ENCODE peak calls at places on chromosomes 1 and 21, in seven cellular contexts. S, W, Z, O, M, X and H are unnamed samples.

GRCh38 chr1:41515131-41515678 is 30.7 kb upstream of the EDN2 start:
- DNase-seq in W (no peak), Z (peak), S (no peak), O (no peak), M (no peak), X (no peak), H (peak)

GRCh38 chr1:9182784-9183257 is 51.8 kb upstream of the H6PD start:
- DNase-seq in O (no peak), M (peak), X (no peak), Z (no peak), W (no peak), S (no peak), H (no peak)

GRCh38 chr1:46342084-46342656 is 1.6 kb downstream of the NSUN4 start:
- DNase-seq in Z (peak), M (no peak), X (peak), S (peak), O (no peak), W (no peak), H (no peak)

GRCh38 chr1:2310332-2311183 is 80.8 kb downstream of the MORN1 start:
- DNase-seq in M (no peak), Z (no peak), O (no peak), S (no peak), X (no peak), W (no peak), H (no peak)

GRCh38 chr1:24364605-24364974 is 45.4 kb downstream of the GRHL3 start:
- DNase-seq in O (peak), S (no peak), Z (no peak), M (no peak), X (no peak), W (no peak), H (no peak)

GRCh38 chr1:177384461-177384860 is 213.7 kb downstream of the BRINP2 start:
- DNase-seq in M (no peak), O (no peak), W (no peak), Z (peak), X (peak), S (peak), H (no peak)

GRCh38 chr1:70427976-70428375 is 16.9 kb downstream of the CTH start:
- DNase-seq in X (peak), M (no peak), W (no peak), S (peak), O (no peak), Z (peak), H (no peak)

GRCh38 chr1:9374748-9375345 is 82.2 kb downstream of the SPSB1 start:
- DNase-seq in X (no peak), S (no peak), Z (peak), W (no peak), O (no peak), M (no peak), H (no peak)

GRCh38 chr1:119906927-119907652 is 10.8 kb upstream of the ADAM30 start:
- DNase-seq in W (no peak), X (no peak), O (no peak), S (no peak), M (no peak), Z (no peak), H (no peak)

GRCh38 chr1:245169391-245169790 is 14.6 kb downstream of the KIF26B start:
- DNase-seq in X (no peak), W (no peak), M (no peak), S (no peak), O (no peak), Z (no peak), H (no peak)

GRCh38 chr1:231091853-231092301 is 51.8 kb upstream of the FAM89A start:
- DNase-seq in S (peak), W (peak), X (peak), M (peak), Z (peak), O (peak), H (peak)

GRCh38 chr1:54353959-54354358 is 52.2 kb downstream of the SSBP3 start:
- DNase-seq in W (no peak), X (no peak), S (no peak), M (no peak), Z (peak), O (no peak), H (peak)

GRCh38 chr1:52368383-52369172 is 2.6 kb upstream of the CC2D1B start:
- DNase-seq in X (peak), S (peak), O (peak), W (peak), Z (peak), M (peak), H (peak)

GRCh38 chr1:27351541-27352107 is 9.8 kb downstream of the SYTL1 start:
- DNase-seq in X (no peak), W (no peak), Z (no peak), O (no peak), M (no peak), S (no peak), H (no peak)

GRCh38 chr1:24874611-24875225 is 55.4 kb downstream of the RUNX3 start:
- DNase-seq in M (peak), X (no peak), W (no peak), S (no peak), O (no peak), Z (no peak), H (no peak)

GRCh38 chr1:40703316-40703715 is 11.8 kb downstream of the NFYC start:
- DNase-seq in X (peak), S (peak), M (no peak), W (no peak), Z (no peak), O (no peak), H (no peak)

GRCh38 chr1:15218287-15219279 is 28.4 kb upstream of the FHAD1 start:
- DNase-seq in O (no peak), Z (peak), M (no peak), W (no peak), S (peak), X (peak), H (no peak)

GRCh38 chr1:50603274-50604271 is 180.3 kb upstream of the DMRTA2 start:
- DNase-seq in S (peak), O (no peak), M (no peak), Z (no peak), X (peak), W (no peak), H (no peak)

GRCh38 chr1:9996624-9997582 is at the start of gene RBP7:
- DNase-seq in Z (peak), S (no peak), W (peak), M (peak), X (no peak), O (peak), H (no peak)

GRCh38 chr1:153444078-153444477 is 16.4 kb downstream of the S100A7 start:
- DNase-seq in M (no peak), W (no peak), O (no peak), Z (no peak), X (no peak), S (no peak), H (no peak)

GRCh38 chr1:2544875-2545638 is 11.1 kb upstream of the TNFRSF14 start:
- DNase-seq in X (no peak), W (no peak), M (no peak), Z (no peak), O (peak), S (no peak), H (peak)

GRCh38 chr1:52403566-52404115 is 582 bp downstream of the ORC1 start:
- DNase-seq in X (peak), M (no peak), W (peak), S (peak), Z (peak), O (peak), H (peak)

GRCh38 chr1:47752048-47752451 is 245.1 kb downstream of the TRABD2B start:
- DNase-seq in O (no peak), S (peak), Z (no peak), W (no peak), M (no peak), X (no peak), H (no peak)

GRCh38 chr1:26582836-26583460 is 53.4 kb downstream of the RPS6KA1 start:
- DNase-seq in Z (no peak), S (peak), X (peak), M (no peak), O (no peak), W (no peak), H (no peak)

GRCh38 chr1:115088871-115089442 is 346 bp downstream of the TSPAN2 start:
- DNase-seq in M (peak), S (no peak), Z (peak), X (no peak), W (no peak), O (no peak), H (no peak)

GRCh38 chr1:230270185-230270939 is 155.8 kb downstream of the PGBD5 start:
- DNase-seq in Z (no peak), O (no peak), W (no peak), M (no peak), X (peak), S (peak), H (no peak)

GRCh38 chr1:206559661-206559995 is 52.3 kb downstream of the RASSF5 start:
- DNase-seq in S (no peak), W (no peak), X (no peak), Z (no peak), O (no peak), M (no peak), H (no peak)

GRCh38 chr1:59366352-59366751 is 69.5 kb downstream of the FGGY start:
- DNase-seq in M (no peak), O (no peak), W (no peak), S (peak), X (no peak), Z (no peak), H (no peak)

GRCh38 chr21:45318556-45319341 is 31.1 kb upstream of the POFUT2 start:
- DNase-seq in X (peak), O (no peak), S (peak), W (peak), Z (no peak), M (no peak), H (no peak)

GRCh38 chr1:185412385-185413074 is 95.5 kb upstream of the IVNS1ABP start:
- DNase-seq in X (no peak), S (no peak), W (no peak), M (no peak), Z (no peak), O (no peak), H (no peak)

GRCh38 chr1:33140153-33141149 is 41.4 kb downstream of the TRIM62 start:
- DNase-seq in O (no peak), S (peak), X (peak), M (peak), Z (peak), W (peak), H (no peak)

GRCh38 chr1:110211503-110212164 is 1.5 kb downstream of the KCNC4 start:
- DNase-seq in W (peak), X (no peak), Z (peak), O (no peak), S (no peak), M (peak), H (peak)

GRCh38 chr1:214864896-214865688 is 217.4 kb upstream of the KCNK2 start:
- DNase-seq in W (no peak), S (peak), Z (no peak), O (no peak), X (peak), M (no peak), H (peak)

GRCh38 chr1:41529621-41530395 is 45.3 kb upstream of the EDN2 start:
- DNase-seq in S (no peak), Z (no peak), O (no peak), W (no peak), M (no peak), X (no peak), H (peak)

GRCh38 chr1:170927955-170928850 is 7.1 kb upstream of the MROH9 start:
- DNase-seq in O (no peak), X (no peak), W (no peak), M (no peak), S (no peak), Z (peak), H (no peak)

GRCh38 chr1:218480137-218480536 is 135.0 kb downstream of the TGFB2 start:
- DNase-seq in W (no peak), M (no peak), X (peak), Z (no peak), S (peak), O (no peak), H (peak)

GRCh38 chr1:174023438-174023837 is 1.3 kb upstream of the RC3H1 start:
- DNase-seq in O (peak), X (peak), W (peak), M (no peak), Z (peak), S (peak), H (no peak)

GRCh38 chr1:55916480-55916879 is 662.9 kb downstream of the PLPP3 start:
- DNase-seq in M (no peak), X (peak), Z (no peak), O (no peak), S (peak), W (no peak), H (peak)

GRCh38 chr1:55912438-55912837 is 666.9 kb downstream of the PLPP3 start:
- DNase-seq in Z (no peak), X (no peak), W (no peak), O (no peak), S (no peak), M (no peak), H (no peak)

GRCh38 chr1:55913565-55913964 is 665.8 kb downstream of the PLPP3 start:
- DNase-seq in M (no peak), X (no peak), Z (no peak), S (no peak), W (no peak), O (no peak), H (no peak)
- H2BK5ac ChIP-seq in M (no peak), X (no peak), Z (no peak), S (no peak), W (no peak), O (no peak), H (peak)

DNA sequence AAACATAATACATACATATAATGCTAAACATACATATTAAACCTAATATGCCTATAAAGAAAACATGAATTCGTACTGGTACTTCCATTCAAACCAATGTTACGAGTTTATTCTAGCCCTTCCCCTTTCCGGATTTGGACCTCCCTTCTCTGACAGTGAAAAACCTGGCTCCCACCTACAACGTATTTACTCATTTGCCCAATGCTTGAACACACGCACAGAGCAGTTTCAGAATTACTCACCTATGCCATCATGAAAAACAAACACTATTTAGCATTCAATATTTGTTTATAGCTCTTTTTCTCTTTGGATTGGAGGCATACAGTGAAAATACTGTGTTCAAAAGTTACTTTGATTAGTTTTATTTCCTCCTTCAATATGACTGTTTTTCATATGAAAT is 204.4 kb downstream of the LMX1A start:
- DNase-seq in M (no peak), W (no peak), Z (no peak), X (no peak), S (no peak), O (no peak), H (no peak)
- H3K4me2 ChIP-seq in M (no peak), W (no peak), Z (no peak), X (no peak), S (no peak), O (no peak), H (no peak)

DNA sequence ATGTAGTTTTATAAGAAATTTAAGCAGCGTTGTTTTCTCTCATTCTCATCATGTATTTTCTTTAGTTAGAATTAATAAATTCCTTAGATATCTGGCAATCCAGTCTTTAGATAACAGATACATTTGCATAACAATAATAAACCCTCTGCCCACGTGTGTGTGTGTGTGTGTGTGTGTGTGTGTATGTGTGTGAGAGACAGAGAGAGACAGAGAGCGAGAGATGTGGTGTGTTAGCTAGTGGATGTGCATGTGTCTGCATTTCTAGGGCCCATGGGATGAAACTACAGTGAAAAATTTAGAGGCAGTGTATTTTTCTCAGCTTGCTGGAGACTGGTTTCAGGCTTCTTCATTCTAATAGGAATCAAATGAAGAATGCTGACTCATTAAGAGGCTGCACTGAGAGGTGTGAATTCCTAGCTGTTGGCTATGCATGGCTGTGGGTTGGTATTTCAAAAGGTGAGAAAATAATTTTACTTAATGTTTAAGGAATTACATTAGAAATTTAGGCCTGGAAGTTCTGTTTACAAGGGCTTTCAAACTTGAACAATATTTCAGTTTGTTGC is 303.2 kb downstream of the LMX1A start:
- DNase-seq in S (no peak), M (no peak), O (no peak), Z (peak), W (no peak), X (no peak), H (no peak)
- H3K18ac ChIP-seq in S (no peak), M (no peak), O (no peak), Z (peak), W (peak), X (no peak), H (no peak)

DNA sequence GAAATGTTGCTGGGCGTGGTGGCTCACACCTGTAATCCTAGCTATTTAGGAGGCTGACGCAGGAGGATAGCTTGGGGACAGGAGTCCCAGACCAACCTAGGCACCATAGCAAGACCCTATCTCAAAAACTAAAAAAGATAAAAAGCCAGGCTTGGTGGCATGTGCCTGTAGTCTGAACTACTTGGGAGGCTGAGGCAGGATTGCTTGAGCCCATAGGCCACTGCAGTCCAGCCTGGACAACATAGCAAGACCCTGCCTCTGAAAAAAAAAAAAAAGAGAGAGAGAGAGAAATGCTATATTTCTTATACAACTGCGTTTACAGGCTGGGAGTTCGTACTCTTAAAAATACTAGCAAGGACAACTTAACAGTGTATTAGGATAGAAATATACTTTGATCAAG is 46.2 kb upstream of the SPOCD1 start:
- DNase-seq in O (no peak), X (no peak), S (no peak), Z (no peak), W (no peak), M (no peak), H (no peak)
- H2BK5ac ChIP-seq in O (no peak), X (no peak), S (no peak), Z (no peak), W (no peak), M (no peak), H (no peak)

DNA sequence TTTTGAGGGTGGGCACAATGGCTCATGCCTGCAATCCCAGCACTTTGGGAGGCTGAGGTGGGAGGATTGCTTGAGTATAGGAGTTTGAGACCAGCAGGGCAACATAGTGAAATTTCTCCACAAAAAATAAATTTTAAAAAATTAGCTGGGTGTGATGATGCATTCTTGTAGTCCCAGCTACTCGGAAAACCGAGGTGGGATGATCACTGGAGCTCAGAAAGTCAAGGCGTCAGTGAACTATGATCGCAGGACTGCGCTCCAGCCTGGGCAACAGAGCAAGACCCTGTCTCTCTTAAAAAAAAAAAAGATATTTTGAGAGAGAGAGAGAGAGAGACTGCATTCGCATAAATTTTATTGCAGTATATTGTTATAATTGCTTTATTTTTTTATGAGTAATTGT is 75.9 kb upstream of the B3GALT5 start:
- DNase-seq in S (no peak), X (no peak), O (no peak), W (no peak), Z (no peak), M (no peak), H (no peak)
- H3K4me2 ChIP-seq in S (no peak), X (no peak), O (no peak), W (no peak), Z (no peak), M (peak), H (no peak)

GRCh38 chr1:200301152-200301551 is 108.7 kb downstream of the ZNF281 start:
- DNase-seq in Z (no peak), W (no peak), S (no peak), O (no peak), M (no peak), X (no peak), H (no peak)

GRCh38 chr1:200299571-200299970 is 110.3 kb downstream of the ZNF281 start:
- DNase-seq in O (no peak), S (no peak), M (no peak), X (no peak), W (no peak), Z (no peak), H (peak)

GRCh38 chr1:200296091-200296661 is 113.7 kb downstream of the ZNF281 start:
- DNase-seq in Z (no peak), X (peak), O (no peak), M (no peak), S (no peak), W (no peak), H (peak)

GRCh38 chr1:200294241-200294640 is 115.6 kb downstream of the ZNF281 start:
- DNase-seq in M (no peak), S (no peak), X (no peak), W (no peak), O (no peak), Z (no peak), H (no peak)

GRCh38 chr1:200298242-200298641 is 111.6 kb downstream of the ZNF281 start:
- DNase-seq in M (no peak), X (no peak), O (no peak), S (no peak), W (no peak), Z (no peak), H (no peak)
- H3K18ac ChIP-seq in M (no peak), X (no peak), O (no peak), S (no peak), W (no peak), Z (no peak), H (no peak)

GRCh38 chr1:12219800-12220199 is 10.0 kb upstream of the VPS13D start:
- DNase-seq in Z (no peak), O (no peak), S (no peak), M (no peak), W (no peak), X (no peak), H (no peak)

GRCh38 chr1:12215118-12215517 is 14.7 kb upstream of the VPS13D start:
- DNase-seq in M (no peak), X (no peak), Z (no peak), O (no peak), W (no peak), S (no peak), H (no peak)

GRCh38 chr1:12215562-12215961 is 14.3 kb upstream of the VPS13D start:
- DNase-seq in O (no peak), M (no peak), X (no peak), S (no peak), Z (no peak), W (no peak), H (no peak)

GRCh38 chr1:12220890-12221289 is 8.9 kb upstream of the VPS13D start:
- DNase-seq in X (no peak), S (no peak), O (no peak), M (no peak), W (no peak), Z (no peak), H (no peak)
- H2BK5ac ChIP-seq in X (no peak), S (no peak), O (no peak), M (no peak), W (no peak), Z (no peak), H (no peak)

GRCh38 chr21:36183144-36183795 is 26.6 kb downstream of the DOP1B start:
- DNase-seq in M (no peak), Z (no peak), S (no peak), X (no peak), O (no peak), W (no peak), H (peak)
- H3K4me2 ChIP-seq in M (no peak), Z (no peak), S (no peak), X (no peak), O (no peak), W (no peak), H (no peak)